ENCODE peak calls at places on chromosomes 1 and 21, in nine cellular contexts. One of them, this sample, is unnamed.

GRCh38 chr1:202274611-202275010 is 67.1 kb downstream of the UBE2T start:
- DNase-seq in cardiac muscle cell: no peak
- DNase-seq in sigmoid colon: no peak
- DNase-seq in PC-3: peak
- DNase-seq in HFF-Myc: no peak
- DNase-seq in LNCaP clone FGC: no peak
- DNase-seq in upper lobe of right lung: no peak
- DNase-seq in IMR-90: peak
- DNase-seq in body of pancreas: no peak
- DNase-seq in this sample: no peak

GRCh38 chr1:11339346-11340247 is 66.6 kb downstream of the UBIAD1 start:
- DNase-seq in cardiac muscle cell: peak
- DNase-seq in sigmoid colon: no peak
- DNase-seq in PC-3: peak
- DNase-seq in HFF-Myc: no peak
- DNase-seq in LNCaP clone FGC: no peak
- DNase-seq in upper lobe of right lung: no peak
- DNase-seq in IMR-90: no peak
- DNase-seq in body of pancreas: peak
- DNase-seq in this sample: no peak

GRCh38 chr1:204094262-204095247 is 21.6 kb downstream of the SOX13 start:
- DNase-seq in cardiac muscle cell: no peak
- DNase-seq in sigmoid colon: no peak
- DNase-seq in PC-3: peak
- DNase-seq in HFF-Myc: no peak
- DNase-seq in LNCaP clone FGC: no peak
- DNase-seq in upper lobe of right lung: no peak
- DNase-seq in IMR-90: no peak
- DNase-seq in body of pancreas: no peak
- DNase-seq in this sample: no peak

GRCh38 chr1:156571261-156571958 is 955 bp downstream of the IQGAP3 start:
- DNase-seq in cardiac muscle cell: no peak
- DNase-seq in sigmoid colon: peak
- DNase-seq in PC-3: peak
- DNase-seq in HFF-Myc: peak
- DNase-seq in LNCaP clone FGC: no peak
- DNase-seq in upper lobe of right lung: no peak
- DNase-seq in IMR-90: peak
- DNase-seq in body of pancreas: no peak
- DNase-seq in this sample: peak

GRCh38 chr1:146031476-146031875 is 9.9 kb upstream of the HJV start:
- DNase-seq in cardiac muscle cell: no peak
- DNase-seq in sigmoid colon: no peak
- DNase-seq in PC-3: no peak
- DNase-seq in HFF-Myc: no peak
- DNase-seq in LNCaP clone FGC: no peak
- DNase-seq in upper lobe of right lung: no peak
- DNase-seq in IMR-90: no peak
- DNase-seq in body of pancreas: no peak
- DNase-seq in this sample: no peak

GRCh38 chr1:229756666-229757065 is 130.6 kb downstream of the URB2 start:
- DNase-seq in cardiac muscle cell: no peak
- DNase-seq in sigmoid colon: no peak
- DNase-seq in PC-3: peak
- DNase-seq in HFF-Myc: peak
- DNase-seq in LNCaP clone FGC: no peak
- DNase-seq in upper lobe of right lung: no peak
- DNase-seq in IMR-90: peak
- DNase-seq in body of pancreas: no peak
- DNase-seq in this sample: peak

GRCh38 chr1:2204384-2205190 is 10.0 kb upstream of the FAAP20 start:
- DNase-seq in cardiac muscle cell: no peak
- DNase-seq in sigmoid colon: peak
- DNase-seq in PC-3: peak
- DNase-seq in HFF-Myc: no peak
- DNase-seq in LNCaP clone FGC: no peak
- DNase-seq in upper lobe of right lung: peak
- DNase-seq in IMR-90: peak
- DNase-seq in body of pancreas: no peak
- DNase-seq in this sample: peak

GRCh38 chr21:44985441-44986401 is 45.9 kb downstream of the SLX9 start:
- DNase-seq in cardiac muscle cell: no peak
- DNase-seq in sigmoid colon: peak
- DNase-seq in PC-3: no peak
- DNase-seq in HFF-Myc: no peak
- DNase-seq in LNCaP clone FGC: no peak
- DNase-seq in upper lobe of right lung: peak
- DNase-seq in IMR-90: no peak
- DNase-seq in body of pancreas: no peak
- DNase-seq in this sample: no peak

GRCh38 chr1:197774691-197775281 is 494 bp downstream of the DENND1B start:
- DNase-seq in cardiac muscle cell: peak
- DNase-seq in sigmoid colon: peak
- DNase-seq in PC-3: peak
- DNase-seq in HFF-Myc: no peak
- DNase-seq in LNCaP clone FGC: no peak
- DNase-seq in upper lobe of right lung: peak
- DNase-seq in IMR-90: peak
- DNase-seq in body of pancreas: peak
- DNase-seq in this sample: peak

GRCh38 chr1:96144636-96145035 is 576.9 kb upstream of the PTBP2 start:
- DNase-seq in cardiac muscle cell: no peak
- DNase-seq in sigmoid colon: no peak
- DNase-seq in PC-3: no peak
- DNase-seq in HFF-Myc: no peak
- DNase-seq in LNCaP clone FGC: no peak
- DNase-seq in upper lobe of right lung: no peak
- DNase-seq in IMR-90: no peak
- DNase-seq in body of pancreas: no peak
- DNase-seq in this sample: no peak

GRCh38 chr1:156247460-156248322 is at the start of gene PAQR6:
- DNase-seq in cardiac muscle cell: no peak
- DNase-seq in sigmoid colon: peak
- DNase-seq in PC-3: no peak
- DNase-seq in HFF-Myc: no peak
- DNase-seq in LNCaP clone FGC: no peak
- DNase-seq in upper lobe of right lung: no peak
- DNase-seq in IMR-90: no peak
- DNase-seq in body of pancreas: peak
- DNase-seq in this sample: no peak

GRCh38 chr21:44294391-44295162 is 5.3 kb upstream of the PFKL start:
- DNase-seq in cardiac muscle cell: no peak
- DNase-seq in sigmoid colon: peak
- DNase-seq in PC-3: no peak
- DNase-seq in HFF-Myc: no peak
- DNase-seq in LNCaP clone FGC: no peak
- DNase-seq in upper lobe of right lung: no peak
- DNase-seq in IMR-90: peak
- DNase-seq in body of pancreas: no peak
- DNase-seq in this sample: peak

GRCh38 chr1:68188060-68188538 is 44.2 kb downstream of the WLS start:
- DNase-seq in cardiac muscle cell: no peak
- DNase-seq in sigmoid colon: no peak
- DNase-seq in PC-3: no peak
- DNase-seq in HFF-Myc: no peak
- DNase-seq in LNCaP clone FGC: no peak
- DNase-seq in upper lobe of right lung: no peak
- DNase-seq in IMR-90: peak
- DNase-seq in body of pancreas: no peak
- DNase-seq in this sample: no peak

GRCh38 chr1:34346128-34346527 is 169.4 kb downstream of the C1orf94 start:
- DNase-seq in cardiac muscle cell: no peak
- DNase-seq in sigmoid colon: no peak
- DNase-seq in PC-3: no peak
- DNase-seq in HFF-Myc: no peak
- DNase-seq in LNCaP clone FGC: no peak
- DNase-seq in upper lobe of right lung: no peak
- DNase-seq in IMR-90: no peak
- DNase-seq in body of pancreas: no peak
- DNase-seq in this sample: no peak

GRCh38 chr1:94296018-94296417 is 58.6 kb upstream of the ARHGAP29 start:
- DNase-seq in cardiac muscle cell: no peak
- DNase-seq in sigmoid colon: peak
- DNase-seq in PC-3: peak
- DNase-seq in HFF-Myc: no peak
- DNase-seq in LNCaP clone FGC: no peak
- DNase-seq in upper lobe of right lung: no peak
- DNase-seq in IMR-90: peak
- DNase-seq in body of pancreas: no peak
- DNase-seq in this sample: peak

GRCh38 chr1:30919025-30919881 is 10.7 kb upstream of the SDC3 start:
- DNase-seq in cardiac muscle cell: peak
- DNase-seq in sigmoid colon: no peak
- DNase-seq in PC-3: peak
- DNase-seq in HFF-Myc: peak
- DNase-seq in LNCaP clone FGC: no peak
- DNase-seq in upper lobe of right lung: no peak
- DNase-seq in IMR-90: peak
- DNase-seq in body of pancreas: no peak
- DNase-seq in this sample: peak

GRCh38 chr1:205648212-205648910 is 16.6 kb upstream of the ELK4 start:
- DNase-seq in cardiac muscle cell: peak
- DNase-seq in sigmoid colon: no peak
- DNase-seq in PC-3: no peak
- DNase-seq in HFF-Myc: no peak
- DNase-seq in LNCaP clone FGC: peak
- DNase-seq in upper lobe of right lung: peak
- DNase-seq in IMR-90: peak
- DNase-seq in body of pancreas: no peak
- DNase-seq in this sample: no peak

GRCh38 chr1:84619383-84620093 is 45.3 kb upstream of the CTBS start:
- DNase-seq in cardiac muscle cell: peak
- DNase-seq in sigmoid colon: no peak
- DNase-seq in PC-3: peak
- DNase-seq in HFF-Myc: peak
- DNase-seq in LNCaP clone FGC: no peak
- DNase-seq in upper lobe of right lung: no peak
- DNase-seq in IMR-90: peak
- DNase-seq in body of pancreas: peak
- DNase-seq in this sample: peak

GRCh38 chr1:31336687-31337467 is 36.0 kb downstream of the FABP3 start:
- DNase-seq in cardiac muscle cell: no peak
- DNase-seq in sigmoid colon: no peak
- DNase-seq in PC-3: no peak
- DNase-seq in HFF-Myc: no peak
- DNase-seq in LNCaP clone FGC: no peak
- DNase-seq in upper lobe of right lung: no peak
- DNase-seq in IMR-90: no peak
- DNase-seq in body of pancreas: no peak
- DNase-seq in this sample: no peak

GRCh38 chr1:235948774-235949427 is 82.2 kb upstream of the LYST start:
- DNase-seq in cardiac muscle cell: no peak
- DNase-seq in sigmoid colon: no peak
- DNase-seq in PC-3: no peak
- DNase-seq in HFF-Myc: no peak
- DNase-seq in LNCaP clone FGC: no peak
- DNase-seq in upper lobe of right lung: no peak
- DNase-seq in IMR-90: no peak
- DNase-seq in body of pancreas: no peak
- DNase-seq in this sample: no peak

GRCh38 chr1:235945775-235946565 is 79.3 kb upstream of the LYST start:
- DNase-seq in cardiac muscle cell: no peak
- DNase-seq in sigmoid colon: peak
- DNase-seq in PC-3: no peak
- DNase-seq in HFF-Myc: no peak
- DNase-seq in LNCaP clone FGC: no peak
- DNase-seq in upper lobe of right lung: peak
- DNase-seq in IMR-90: no peak
- DNase-seq in body of pancreas: no peak
- DNase-seq in this sample: no peak

GRCh38 chr1:235943581-235944114 is 76.9 kb upstream of the LYST start:
- DNase-seq in cardiac muscle cell: no peak
- DNase-seq in sigmoid colon: no peak
- DNase-seq in PC-3: peak
- DNase-seq in HFF-Myc: peak
- DNase-seq in LNCaP clone FGC: no peak
- DNase-seq in upper lobe of right lung: no peak
- DNase-seq in IMR-90: peak
- DNase-seq in body of pancreas: no peak
- DNase-seq in this sample: peak

GRCh38 chr1:235947989-235948388 is 81.3 kb upstream of the LYST start:
- DNase-seq in cardiac muscle cell: no peak
- DNase-seq in sigmoid colon: no peak
- DNase-seq in PC-3: no peak
- DNase-seq in HFF-Myc: no peak
- DNase-seq in LNCaP clone FGC: no peak
- DNase-seq in upper lobe of right lung: no peak
- DNase-seq in IMR-90: no peak
- DNase-seq in body of pancreas: no peak
- DNase-seq in this sample: no peak

GRCh38 chr1:235946570-235946981 is 79.9 kb upstream of the LYST start:
- DNase-seq in cardiac muscle cell: no peak
- DNase-seq in sigmoid colon: no peak
- DNase-seq in PC-3: peak
- DNase-seq in HFF-Myc: no peak
- DNase-seq in LNCaP clone FGC: no peak
- DNase-seq in upper lobe of right lung: no peak
- DNase-seq in IMR-90: peak
- DNase-seq in body of pancreas: no peak
- DNase-seq in this sample: peak
- TF ChIP-seq CTCF in cardiac muscle cell: peak
- TF ChIP-seq CTCF in sigmoid colon: no peak
- TF ChIP-seq CTCF in PC-3: peak
- TF ChIP-seq CTCF in HFF-Myc: peak
- TF ChIP-seq CTCF in LNCaP clone FGC: peak
- TF ChIP-seq CTCF in upper lobe of right lung: peak
- TF ChIP-seq CTCF in IMR-90: peak
- TF ChIP-seq CTCF in body of pancreas: no peak
- TF ChIP-seq CTCF in this sample: peak

GRCh38 chr1:38727629-38728175 is 131.9 kb downstream of the RRAGC start:
- DNase-seq in cardiac muscle cell: peak
- DNase-seq in sigmoid colon: no peak
- DNase-seq in PC-3: no peak
- DNase-seq in HFF-Myc: no peak
- DNase-seq in LNCaP clone FGC: no peak
- DNase-seq in upper lobe of right lung: no peak
- DNase-seq in IMR-90: no peak
- DNase-seq in body of pancreas: no peak
- DNase-seq in this sample: no peak
- H3K4me3 ChIP-seq in cardiac muscle cell: no peak
- H3K4me3 ChIP-seq in sigmoid colon: no peak
- H3K4me3 ChIP-seq in PC-3: no peak
- H3K4me3 ChIP-seq in HFF-Myc: no peak
- H3K4me3 ChIP-seq in LNCaP clone FGC: no peak
- H3K4me3 ChIP-seq in upper lobe of right lung: no peak
- H3K4me3 ChIP-seq in IMR-90: no peak
- H3K4me3 ChIP-seq in body of pancreas: no peak
- H3K4me3 ChIP-seq in this sample: no peak

GRCh38 chr1:55478742-55479141 is 263.6 kb upstream of the USP24 start:
- DNase-seq in cardiac muscle cell: peak
- DNase-seq in sigmoid colon: no peak
- DNase-seq in PC-3: peak
- DNase-seq in HFF-Myc: no peak
- DNase-seq in LNCaP clone FGC: peak
- DNase-seq in upper lobe of right lung: no peak
- DNase-seq in IMR-90: peak
- DNase-seq in body of pancreas: no peak
- DNase-seq in this sample: peak
- TF ChIP-seq CTCF in cardiac muscle cell: peak
- TF ChIP-seq CTCF in sigmoid colon: no peak
- TF ChIP-seq CTCF in PC-3: peak
- TF ChIP-seq CTCF in HFF-Myc: no peak
- TF ChIP-seq CTCF in LNCaP clone FGC: peak
- TF ChIP-seq CTCF in upper lobe of right lung: no peak
- TF ChIP-seq CTCF in IMR-90: peak
- TF ChIP-seq CTCF in body of pancreas: no peak
- TF ChIP-seq CTCF in this sample: peak

GRCh38 chr1:112937495-112937894 is 18.5 kb downstream of the SLC16A1 start:
- DNase-seq in cardiac muscle cell: no peak
- DNase-seq in sigmoid colon: no peak
- DNase-seq in PC-3: no peak
- DNase-seq in HFF-Myc: no peak
- DNase-seq in LNCaP clone FGC: no peak
- DNase-seq in upper lobe of right lung: no peak
- DNase-seq in IMR-90: no peak
- DNase-seq in body of pancreas: no peak
- DNase-seq in this sample: no peak
- H3K4me3 ChIP-seq in cardiac muscle cell: no peak
- H3K4me3 ChIP-seq in sigmoid colon: peak
- H3K4me3 ChIP-seq in PC-3: no peak
- H3K4me3 ChIP-seq in HFF-Myc: no peak
- H3K4me3 ChIP-seq in LNCaP clone FGC: no peak
- H3K4me3 ChIP-seq in upper lobe of right lung: no peak
- H3K4me3 ChIP-seq in IMR-90: no peak
- H3K4me3 ChIP-seq in body of pancreas: no peak
- H3K4me3 ChIP-seq in this sample: no peak

This sample was measured in AG10803.